ENCODE peak calls at places on chromosomes 4 and X, in six cellular contexts. A, B, C, M, T and J are unnamed samples.

GRCh38 chr4:61619528-61619927 is 419.4 kb downstream of the ADGRL3 start:
- DNase-seq in A (no peak), T (no peak), M (no peak), C (no peak), B (no peak), J (no peak)

GRCh38 chrX:497201-497710 is 110.5 kb upstream of the PPP2R3B start:
- DNase-seq in C (no peak), M (peak), B (no peak), A (no peak), T (no peak), J (no peak)

GRCh38 chr4:24053906-24054305 is 164.1 kb upstream of the PPARGC1A start:
- DNase-seq in B (no peak), M (no peak), C (no peak), T (no peak), A (no peak), J (no peak)

GRCh38 chrX:97199501-97199900 is 315.8 kb downstream of the RPA4 start:
- DNase-seq in B (no peak), T (no peak), C (no peak), M (no peak), A (no peak), J (no peak)

GRCh38 chrX:66638591-66639500 is at the start of gene EDA2R:
- DNase-seq in T (peak), A (peak), B (peak), M (no peak), C (peak), J (peak)

GRCh38 chr4:144591401-144591800 is 54.6 kb upstream of the HHIP start:
- DNase-seq in B (peak), A (no peak), T (peak), M (no peak), C (peak), J (peak)

GRCh38 chrX:97399400-97399799 is 515.7 kb downstream of the RPA4 start:
- DNase-seq in M (no peak), B (no peak), T (no peak), A (no peak), C (peak), J (no peak)

GRCh38 chr4:69025191-69025998 is 70.9 kb upstream of the UGT2B7 start:
- DNase-seq in C (no peak), A (no peak), T (no peak), M (no peak), B (peak), J (no peak)

GRCh38 chrX:12802741-12803140 is 11.5 kb downstream of the PRPS2 start:
- DNase-seq in T (no peak), C (no peak), M (no peak), B (no peak), A (no peak), J (no peak)

GRCh38 chrX:68895339-68896250 is 66.8 kb downstream of the EFNB1 start:
- DNase-seq in B (peak), M (no peak), A (peak), C (no peak), T (no peak), J (no peak)

GRCh38 chrX:72255445-72255844 is 16.6 kb upstream of the ERCC6L start:
- DNase-seq in T (no peak), M (peak), C (no peak), A (no peak), B (no peak), J (no peak)

GRCh38 chr4:46450556-46450955 is 60.6 kb upstream of the GABRA2 start:
- DNase-seq in A (no peak), T (no peak), C (no peak), B (no peak), M (no peak), J (no peak)

GRCh38 chr4:180060159-180060889 is 2182.9 kb upstream of the TENM3 start:
- DNase-seq in A (no peak), B (peak), C (no peak), T (no peak), M (no peak), J (no peak)

GRCh38 chrX:110614596-110614995 is 181.0 kb downstream of the CHRDL1 start:
- DNase-seq in M (no peak), T (no peak), C (no peak), B (no peak), A (no peak), J (no peak)

GRCh38 chrX:5672099-5672498 is 556.6 kb downstream of the NLGN4X start:
- DNase-seq in C (no peak), B (no peak), T (no peak), M (no peak), A (no peak), J (no peak)

GRCh38 chr4:72295966-72296557 is 264.3 kb downstream of the NPFFR2 start:
- DNase-seq in B (peak), T (no peak), C (peak), M (no peak), A (no peak), J (peak)

GRCh38 chrX:115268421-115268820 is 21.1 kb upstream of the LUZP4 start:
- DNase-seq in M (no peak), T (no peak), A (no peak), C (no peak), B (peak), J (no peak)

GRCh38 chr4:161393614-161394013 is 770.2 kb downstream of the FSTL5 start:
- DNase-seq in A (no peak), M (no peak), B (no peak), C (no peak), T (no peak), J (no peak)

GRCh38 chrX:143635915-143636314 is at the start of gene SLITRK4:
- DNase-seq in A (no peak), C (no peak), M (no peak), T (no peak), B (peak), J (no peak)

GRCh38 chr4:68591204-68591603 is 15.1 kb upstream of the UGT2B17 start:
- DNase-seq in A (no peak), T (no peak), M (no peak), C (no peak), B (no peak), J (no peak)

GRCh38 chr4:108762559-108763225 is at the start of gene ETNPPL:
- DNase-seq in B (peak), M (peak), A (no peak), T (no peak), C (no peak), J (no peak)

GRCh38 chr4:123477804-123478209 is 81.2 kb downstream of the SPRY1 start:
- DNase-seq in T (peak), A (no peak), M (no peak), C (peak), B (no peak), J (peak)

GRCh38 chr4:92387459-92388069 is 83.8 kb downstream of the GRID2 start:
- DNase-seq in C (peak), M (no peak), T (no peak), B (peak), A (no peak), J (peak)

GRCh38 chr4:102713096-102713495 is 47.7 kb downstream of the MANBA start:
- DNase-seq in B (peak), A (no peak), M (no peak), T (no peak), C (peak), J (no peak)

GRCh38 chr4:186392017-186392416 is 126.0 kb downstream of the F11 start:
- DNase-seq in A (no peak), B (no peak), T (no peak), C (no peak), M (no peak), J (no peak)

GRCh38 chrX:97895751-97896150 is 1012.0 kb downstream of the RPA4 start:
- DNase-seq in C (no peak), A (no peak), M (no peak), T (peak), B (no peak), J (no peak)

DNA sequence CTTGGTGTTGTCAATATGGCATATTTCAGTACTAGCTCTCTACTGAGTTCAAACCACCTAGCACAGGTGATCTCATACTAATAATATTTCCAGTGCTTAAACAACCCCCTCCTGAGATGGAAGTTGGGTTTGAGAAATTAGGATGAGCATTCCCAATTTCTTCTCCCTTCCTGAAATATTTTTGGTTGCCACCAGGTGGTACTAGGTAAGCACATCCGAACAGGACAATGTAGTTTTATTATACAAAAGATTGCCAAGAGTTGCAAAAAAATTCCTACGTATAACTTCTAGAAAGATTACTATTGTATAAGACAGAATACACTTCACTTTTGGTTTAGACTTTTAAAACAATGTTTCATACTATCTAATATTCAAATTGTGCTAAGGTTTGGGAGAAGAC is 484.5 kb downstream of the PACRGL start:
- DNase-seq in M (no peak), C (no peak), T (no peak), A (no peak), B (no peak), J (no peak)
- TF ChIP-seq CTCF in M (no peak), C (no peak), T (no peak), A (no peak), B (no peak), J (no peak)

GRCh38 chrX:123277347-123277746 is 93.3 kb downstream of the GRIA3 start:
- DNase-seq in M (no peak), C (no peak), T (no peak), B (no peak), A (no peak), J (no peak)
- H3K4me3 ChIP-seq in M (no peak), C (no peak), T (no peak), B (no peak), A (no peak), J (no peak)

GRCh38 chr4:14608630-14609029 is 393.7 kb upstream of the CPEB2 start:
- DNase-seq in C (no peak), M (no peak), A (no peak), B (no peak), T (no peak), J (no peak)
- TF ChIP-seq CTCF in C (no peak), M (no peak), A (no peak), B (no peak), T (no peak), J (no peak)

DNA sequence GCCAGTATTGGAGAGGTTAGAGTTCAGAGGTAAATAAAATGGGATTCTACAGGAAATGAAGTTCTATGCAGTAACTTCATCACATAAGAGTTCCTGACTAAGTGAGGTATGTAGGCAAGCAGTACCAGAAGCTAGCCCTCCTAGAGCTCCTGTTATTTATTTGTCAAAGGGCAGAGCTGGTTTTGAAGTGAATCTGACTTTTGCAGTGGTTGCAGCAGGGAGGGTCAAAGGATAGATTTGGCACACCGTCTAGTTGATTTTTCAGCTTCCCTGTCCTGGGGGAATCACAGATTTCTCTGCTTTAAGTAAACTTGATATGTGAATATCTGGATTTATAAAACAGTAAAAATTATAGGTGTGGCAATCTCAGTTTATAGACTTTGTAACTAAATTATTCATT is 130.7 kb downstream of the IL1RAPL2 start:
- DNase-seq in M (no peak), T (no peak), B (no peak), C (no peak), A (no peak), J (no peak)
- H3K4me3 ChIP-seq in M (no peak), T (no peak), B (no peak), C (no peak), A (no peak), J (no peak)

GRCh38 chr4:152098365-152099060 is 337.7 kb upstream of the GATB start:
- DNase-seq in M (no peak), T (no peak), B (no peak), A (peak), C (no peak), J (no peak)

GRCh38 chr4:152099061-152099425 is 338.2 kb upstream of the GATB start:
- DNase-seq in A (no peak), C (no peak), B (no peak), T (no peak), M (no peak), J (no peak)

GRCh38 chr4:152101546-152102183 is 340.9 kb upstream of the GATB start:
- DNase-seq in M (no peak), T (no peak), A (no peak), C (no peak), B (no peak), J (no peak)

GRCh38 chr4:152100378-152101201 is 339.8 kb upstream of the GATB start:
- DNase-seq in C (no peak), B (no peak), A (no peak), M (no peak), T (no peak), J (no peak)

DNA sequence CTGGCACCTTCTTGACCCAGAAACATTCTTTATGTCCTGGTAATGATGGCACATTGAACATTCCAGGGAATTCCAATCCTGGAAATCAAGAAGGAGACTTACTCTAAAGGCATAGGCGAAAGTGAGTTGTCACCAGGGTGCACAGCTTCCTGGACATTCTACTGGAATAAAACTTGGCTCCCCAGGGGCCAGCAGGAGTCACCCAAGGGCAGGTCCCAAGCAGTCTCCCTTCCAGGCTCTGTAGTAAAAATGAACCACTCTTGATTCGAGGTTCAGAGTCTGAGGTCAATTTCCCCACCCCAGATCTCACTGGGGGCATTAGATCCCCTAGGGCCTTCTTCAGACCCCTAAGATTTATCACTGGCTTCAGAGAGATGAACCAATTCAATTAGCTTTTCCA is 338.7 kb upstream of the GATB start:
- DNase-seq in T (no peak), M (no peak), B (no peak), A (no peak), C (no peak), J (no peak)
- TF ChIP-seq CTCF in T (peak), M (no peak), B (no peak), A (no peak), C (peak), J (no peak)

GRCh38 chr4:15792974-15793373 is 14.8 kb downstream of the CD38 start:
- DNase-seq in C (no peak), A (no peak), T (no peak), M (no peak), B (no peak), J (no peak)
- H3K4me3 ChIP-seq in C (no peak), A (no peak), T (no peak), M (no peak), B (no peak), J (no peak)

GRCh38 chr4:3788366-3788660 is 22.1 kb downstream of the ADRA2C start:
- DNase-seq in T (no peak), B (no peak), M (no peak), C (no peak), A (no peak), J (no peak)

GRCh38 chr4:3784469-3785291 is 18.5 kb downstream of the ADRA2C start:
- DNase-seq in C (no peak), T (no peak), B (no peak), A (no peak), M (no peak), J (no peak)

GRCh38 chr4:3787489-3788365 is 21.5 kb downstream of the ADRA2C start:
- DNase-seq in T (no peak), C (no peak), B (no peak), M (no peak), A (no peak), J (no peak)

GRCh38 chr4:3785292-3785565 is 19.0 kb downstream of the ADRA2C start:
- DNase-seq in B (no peak), M (no peak), T (no peak), C (no peak), A (no peak), J (no peak)

GRCh38 chr4:3786196-3786869 is 20.1 kb downstream of the ADRA2C start:
- DNase-seq in A (no peak), M (no peak), B (no peak), T (no peak), C (no peak), J (no peak)
- TF ChIP-seq CTCF in A (no peak), M (no peak), B (no peak), T (peak), C (no peak), J (no peak)

GRCh38 chr4:1839306-1839705 is 16.6 kb downstream of the LETM1 start:
- DNase-seq in B (no peak), C (no peak), T (no peak), A (no peak), M (no peak), J (no peak)
- H3K4me3 ChIP-seq in B (no peak), C (no peak), T (no peak), A (no peak), M (no peak), J (no peak)

GRCh38 chr4:7727727-7728126 is 211.9 kb downstream of the AFAP1 start:
- DNase-seq in M (no peak), C (no peak), B (no peak), A (no peak), T (no peak), J (no peak)
- TF ChIP-seq CTCF in M (no peak), C (no peak), B (no peak), A (no peak), T (no peak), J (no peak)